ENCODE peak calls at places on chromosomes 6 and 20, in nine cellular contexts. O is left ventricle myocardium inferior, Y is posterior vena cava, B is SK-N-SH, I is NCI-H1417 treated with DMSO at 0.1 percent for 48 hours, E is EL, H is fibroblast of lung, Q is ecto neural progenitor cell, M is glutamatergic neuron. G is an unnamed sample.
A peak's percentile ranks its signal among the peaks of the same experiment; 100 is the strongest.

GRCh38 chr20:56200456-56200855 is 48.1 kb upstream of the MC3R start:
- DNase-seq in O (no peak), Y (no peak), B (no peak), I (no peak), E (no peak), H (no peak), Q (no peak), M (no peak), G (no peak)

GRCh38 chr6:163391983-163392382 is 22.5 kb upstream of the QKI start:
- DNase-seq in O (no peak), Y (no peak), B (no peak), I (no peak), E (peak; percentile 37), H (peak; percentile 28), Q (no peak), M (no peak), G (no peak)

GRCh38 chr20:63026582-63027424 is 20.0 kb upstream of the BHLHE23 start:
- DNase-seq in O (peak; percentile 5), Y (peak; percentile 44), B (no peak), I (no peak), E (no peak), H (no peak), Q (no peak), M (peak; percentile 14), G (no peak)

GRCh38 chr6:158293122-158293521 is 19.1 kb upstream of the TULP4 start:
- DNase-seq in O (no peak), Y (no peak), B (no peak), I (no peak), E (no peak), H (no peak), Q (no peak), M (no peak), G (no peak)

GRCh38 chr6:30876039-30876730 is 8.1 kb upstream of the DDR1 start:
- DNase-seq in O (no peak), Y (no peak), B (no peak), I (no peak), E (no peak), H (peak; percentile 91), Q (no peak), M (no peak), G (no peak)

GRCh38 chr6:142819603-142820335 is 125.2 kb downstream of the HIVEP2 start:
- DNase-seq in O (no peak), Y (no peak), B (no peak), I (no peak), E (peak; percentile 18), H (peak; percentile 70), Q (no peak), M (no peak), G (no peak)

GRCh38 chr6:21666200-21666671 is 72.7 kb downstream of the SOX4 start:
- DNase-seq in O (peak; percentile 20), Y (no peak), B (peak; percentile 79), I (no peak), E (no peak), H (peak; percentile 34), Q (peak; percentile 71), M (peak; percentile 56), G (peak; percentile 44)

GRCh38 chr6:75624335-75624734 is 22.7 kb downstream of the SENP6 start:
- DNase-seq in O (no peak), Y (no peak), B (no peak), I (no peak), E (no peak), H (no peak), Q (no peak), M (no peak), G (no peak)

GRCh38 chr6:5157744-5158143 is 72.6 kb downstream of the PPP1R3G start:
- DNase-seq in O (no peak), Y (no peak), B (peak; percentile 38), I (no peak), E (no peak), H (no peak), Q (no peak), M (no peak), G (no peak)

GRCh38 chr6:13302751-13303667 is 25.3 kb downstream of the TBC1D7 start:
- DNase-seq in O (peak; percentile 37), Y (peak; percentile 90), B (no peak), I (no peak), E (peak; percentile 100), H (peak; percentile 94), Q (no peak), M (no peak), G (no peak)

GRCh38 chr6:1445650-1446645 is 56.6 kb downstream of the FOXF2 start:
- DNase-seq in O (no peak), Y (no peak), B (no peak), I (no peak), E (no peak), H (no peak), Q (no peak), M (no peak), G (no peak)

GRCh38 chr6:91291071-91291470 is 704.2 kb upstream of the MAP3K7 start:
- DNase-seq in O (no peak), Y (no peak), B (no peak), I (no peak), E (no peak), H (peak; percentile 80), Q (no peak), M (no peak), G (no peak)